ENCODE peak calls at places on chromosomes 7 and 10, in five cellular contexts. N, Q, X, P and I are unnamed samples.

GRCh38 chr10:53997953-53998352 is 803.1 kb downstream of the PCDH15 start:
- DNase-seq in N (no peak), Q (peak), X (no peak), P (no peak), I (peak)

GRCh38 chr10:116665541-116666125 is 44.9 kb downstream of the PNLIPRP2 start:
- DNase-seq in N (no peak), Q (no peak), X (no peak), P (no peak), I (no peak)

GRCh38 chr7:32905175-32905662 is 13.7 kb upstream of the KBTBD2 start:
- DNase-seq in N (peak), Q (peak), X (no peak), P (peak), I (peak)

GRCh38 chr10:62464308-62464707 is 90.1 kb downstream of the ZNF365 start:
- DNase-seq in N (no peak), Q (no peak), X (no peak), P (no peak), I (no peak)

GRCh38 chr7:27141591-27142561 is 1.6 kb downstream of the HOXA5 start:
- DNase-seq in N (no peak), Q (no peak), X (no peak), P (no peak), I (peak)

GRCh38 chr10:69372126-69372980 is 44.4 kb downstream of the TACR2 start:
- DNase-seq in N (no peak), Q (no peak), X (no peak), P (no peak), I (no peak)

GRCh38 chr7:102117743-102118142 is 168.9 kb upstream of the SH2B2 start:
- DNase-seq in N (no peak), Q (no peak), X (no peak), P (no peak), I (no peak)

GRCh38 chr10:25815236-25815635 is 118.8 kb upstream of the MYO3A start:
- DNase-seq in N (no peak), Q (no peak), X (no peak), P (no peak), I (no peak)

GRCh38 chr10:116071453-116072148 is 201.4 kb downstream of the GFRA1 start:
- DNase-seq in N (no peak), Q (no peak), X (no peak), P (no peak), I (no peak)

GRCh38 chr10:132482090-132482489 is 55.5 kb upstream of the INPP5A start:
- DNase-seq in N (no peak), Q (peak), X (no peak), P (no peak), I (no peak)

GRCh38 chr7:152565731-152566130 is 110.2 kb downstream of the XRCC2 start:
- DNase-seq in N (no peak), Q (no peak), X (no peak), P (no peak), I (peak)

GRCh38 chr7:131692131-131692960 is 135.9 kb upstream of the PODXL start:
- DNase-seq in N (no peak), Q (peak), X (peak), P (peak), I (peak)

GRCh38 chr10:20007426-20007825 is 191.2 kb downstream of the PLXDC2 start:
- DNase-seq in N (no peak), Q (no peak), X (no peak), P (no peak), I (no peak)

GRCh38 chr7:116653204-116653603 is 18.8 kb upstream of the MET start:
- DNase-seq in N (no peak), Q (no peak), X (no peak), P (no peak), I (peak)

GRCh38 chr10:30294506-30295280 is 54.4 kb downstream of the MTPAP start:
- DNase-seq in N (no peak), Q (no peak), X (peak), P (no peak), I (no peak)

GRCh38 chr7:116443101-116443523 is 56.4 kb upstream of the CAV2 start:
- DNase-seq in N (no peak), Q (peak), X (no peak), P (no peak), I (no peak)

GRCh38 chr10:71684356-71685173 is 35.0 kb downstream of the C10orf105 start:
- DNase-seq in N (no peak), Q (no peak), X (no peak), P (no peak), I (peak)

GRCh38 chr10:98403812-98404504 is 11.0 kb downstream of the PYROXD2 start:
- DNase-seq in N (no peak), Q (peak), X (no peak), P (no peak), I (no peak)

GRCh38 chr7:71752171-71752935 is 620.4 kb downstream of the GALNT17 start:
- DNase-seq in N (no peak), Q (peak), X (peak), P (no peak), I (peak)

GRCh38 chr7:115145512-115145911 is 223.6 kb downstream of the MDFIC start:
- DNase-seq in N (no peak), Q (no peak), X (no peak), P (peak), I (no peak)

GRCh38 chr10:43386981-43387677 is 15.7 kb downstream of the FXYD4 start:
- DNase-seq in N (no peak), Q (no peak), X (no peak), P (no peak), I (no peak)

GRCh38 chr7:143046334-143046935 is 5.7 kb upstream of the OR6V1 start:
- DNase-seq in N (no peak), Q (no peak), X (no peak), P (no peak), I (peak)

GRCh38 chr10:637771-638195 is 51.7 kb downstream of the DIP2C start:
- DNase-seq in N (no peak), Q (no peak), X (no peak), P (no peak), I (no peak)

GRCh38 chr7:127578036-127578684 is 7.2 kb downstream of the GCC1 start:
- DNase-seq in N (no peak), Q (no peak), X (no peak), P (no peak), I (peak)

GRCh38 chr10:107163904-107164861 is at the start of gene SORCS1:
- DNase-seq in N (no peak), Q (peak), X (no peak), P (no peak), I (no peak)

GRCh38 chr10:116978906-116979305 is 26.1 kb downstream of the SHTN1 start:
- DNase-seq in N (no peak), Q (no peak), X (peak), P (no peak), I (no peak)